ENCODE peak calls at places on chromosome 21, in seven cellular contexts. One of them, this sample, is unnamed.

GRCh38 chr21:41767606-41768370 is 936 bp upstream of the RIPK4 start:
- DNase-seq in GDM1: no peak
- DNase-seq in activated CD4-positive, alpha-beta T cell treated with anti-CD3 and anti-CD28 coated beads, Interleukin-2, amount 50 U/mL, for 1 hour: peak; percentile 14
- DNase-seq in AG09319: no peak
- DNase-seq in Right ventricle myocardium superior: no peak
- DNase-seq in ureter: no peak
- DNase-seq in hepatocyte: peak; percentile 49
- DNase-seq in this sample: peak; percentile 70

GRCh38 chr21:31414601-31415000 is 70.5 kb upstream of the TIAM1 start:
- DNase-seq in GDM1: no peak
- DNase-seq in activated CD4-positive, alpha-beta T cell treated with anti-CD3 and anti-CD28 coated beads, Interleukin-2, amount 50 U/mL, for 1 hour: no peak
- DNase-seq in AG09319: no peak
- DNase-seq in Right ventricle myocardium superior: no peak
- DNase-seq in ureter: no peak
- DNase-seq in hepatocyte: no peak
- DNase-seq in this sample: no peak

GRCh38 chr21:39647476-39647875 is 34.7 kb downstream of the B3GALT5 start:
- DNase-seq in GDM1: no peak
- DNase-seq in activated CD4-positive, alpha-beta T cell treated with anti-CD3 and anti-CD28 coated beads, Interleukin-2, amount 50 U/mL, for 1 hour: no peak
- DNase-seq in AG09319: no peak
- DNase-seq in Right ventricle myocardium superior: no peak
- DNase-seq in ureter: peak; percentile 29
- DNase-seq in hepatocyte: no peak
- DNase-seq in this sample: no peak

GRCh38 chr21:33296156-33296555 is 28.6 kb upstream of the IFNAR1 start:
- DNase-seq in GDM1: no peak
- DNase-seq in activated CD4-positive, alpha-beta T cell treated with anti-CD3 and anti-CD28 coated beads, Interleukin-2, amount 50 U/mL, for 1 hour: no peak
- DNase-seq in AG09319: no peak
- DNase-seq in Right ventricle myocardium superior: no peak
- DNase-seq in ureter: no peak
- DNase-seq in hepatocyte: no peak
- DNase-seq in this sample: no peak

GRCh38 chr21:46551636-46552241 is 53.1 kb downstream of the S100B start:
- DNase-seq in GDM1: no peak
- DNase-seq in activated CD4-positive, alpha-beta T cell treated with anti-CD3 and anti-CD28 coated beads, Interleukin-2, amount 50 U/mL, for 1 hour: peak; percentile 37
- DNase-seq in AG09319: no peak
- DNase-seq in Right ventricle myocardium superior: peak; percentile 59
- DNase-seq in ureter: no peak
- DNase-seq in hepatocyte: no peak
- DNase-seq in this sample: no peak

GRCh38 chr21:26457817-26458216 is 115.3 kb downstream of the CYYR1 start:
- DNase-seq in GDM1: no peak
- DNase-seq in activated CD4-positive, alpha-beta T cell treated with anti-CD3 and anti-CD28 coated beads, Interleukin-2, amount 50 U/mL, for 1 hour: no peak
- DNase-seq in AG09319: no peak
- DNase-seq in Right ventricle myocardium superior: peak; percentile 42
- DNase-seq in ureter: no peak
- DNase-seq in hepatocyte: peak; percentile 20
- DNase-seq in this sample: no peak

GRCh38 chr21:19501115-19501514 is 1097.5 kb upstream of the TMPRSS15 start:
- DNase-seq in GDM1: no peak
- DNase-seq in activated CD4-positive, alpha-beta T cell treated with anti-CD3 and anti-CD28 coated beads, Interleukin-2, amount 50 U/mL, for 1 hour: no peak
- DNase-seq in AG09319: no peak
- DNase-seq in Right ventricle myocardium superior: no peak
- DNase-seq in ureter: no peak
- DNase-seq in hepatocyte: no peak
- DNase-seq in this sample: no peak

GRCh38 chr21:41762236-41762635 is 4.6 kb downstream of the RIPK4 start:
- DNase-seq in GDM1: no peak
- DNase-seq in activated CD4-positive, alpha-beta T cell treated with anti-CD3 and anti-CD28 coated beads, Interleukin-2, amount 50 U/mL, for 1 hour: no peak
- DNase-seq in AG09319: no peak
- DNase-seq in Right ventricle myocardium superior: no peak
- DNase-seq in ureter: no peak
- DNase-seq in hepatocyte: no peak
- DNase-seq in this sample: no peak

GRCh38 chr21:32392299-32392879 is 423 bp downstream of the URB1 start:
- DNase-seq in GDM1: no peak
- DNase-seq in activated CD4-positive, alpha-beta T cell treated with anti-CD3 and anti-CD28 coated beads, Interleukin-2, amount 50 U/mL, for 1 hour: no peak
- DNase-seq in AG09319: no peak
- DNase-seq in Right ventricle myocardium superior: peak; percentile 47
- DNase-seq in ureter: no peak
- DNase-seq in hepatocyte: peak; percentile 19
- DNase-seq in this sample: no peak

GRCh38 chr21:43015906-43016540 is 41.7 kb downstream of the PKNOX1 start:
- DNase-seq in GDM1: no peak
- DNase-seq in activated CD4-positive, alpha-beta T cell treated with anti-CD3 and anti-CD28 coated beads, Interleukin-2, amount 50 U/mL, for 1 hour: no peak
- DNase-seq in AG09319: no peak
- DNase-seq in Right ventricle myocardium superior: no peak
- DNase-seq in ureter: no peak
- DNase-seq in hepatocyte: no peak
- DNase-seq in this sample: no peak

GRCh38 chr21:43767980-43768867 is 7.9 kb downstream of the CSTB start:
- DNase-seq in GDM1: no peak
- DNase-seq in activated CD4-positive, alpha-beta T cell treated with anti-CD3 and anti-CD28 coated beads, Interleukin-2, amount 50 U/mL, for 1 hour: no peak
- DNase-seq in AG09319: no peak
- DNase-seq in Right ventricle myocardium superior: peak; percentile 62
- DNase-seq in ureter: peak; percentile 80
- DNase-seq in hepatocyte: peak; percentile 88
- DNase-seq in this sample: no peak

GRCh38 chr21:28899744-28900143 is 92.9 kb downstream of the LTN1 start:
- DNase-seq in GDM1: no peak
- DNase-seq in activated CD4-positive, alpha-beta T cell treated with anti-CD3 and anti-CD28 coated beads, Interleukin-2, amount 50 U/mL, for 1 hour: no peak
- DNase-seq in AG09319: no peak
- DNase-seq in Right ventricle myocardium superior: no peak
- DNase-seq in ureter: no peak
- DNase-seq in hepatocyte: no peak
- DNase-seq in this sample: no peak

GRCh38 chr21:37041706-37042271 is 31.1 kb downstream of the PIGP start:
- DNase-seq in GDM1: no peak
- DNase-seq in activated CD4-positive, alpha-beta T cell treated with anti-CD3 and anti-CD28 coated beads, Interleukin-2, amount 50 U/mL, for 1 hour: no peak
- DNase-seq in AG09319: no peak
- DNase-seq in Right ventricle myocardium superior: no peak
- DNase-seq in ureter: no peak
- DNase-seq in hepatocyte: no peak
- DNase-seq in this sample: no peak

GRCh38 chr21:32496536-32496935 is 84.0 kb downstream of the EVA1C start:
- DNase-seq in GDM1: no peak
- DNase-seq in activated CD4-positive, alpha-beta T cell treated with anti-CD3 and anti-CD28 coated beads, Interleukin-2, amount 50 U/mL, for 1 hour: no peak
- DNase-seq in AG09319: no peak
- DNase-seq in Right ventricle myocardium superior: no peak
- DNase-seq in ureter: no peak
- DNase-seq in hepatocyte: no peak
- DNase-seq in this sample: peak; percentile 62

GRCh38 chr21:36209626-36210171 is 53.1 kb downstream of the DOP1B start:
- DNase-seq in GDM1: peak; percentile 51
- DNase-seq in activated CD4-positive, alpha-beta T cell treated with anti-CD3 and anti-CD28 coated beads, Interleukin-2, amount 50 U/mL, for 1 hour: peak; percentile 46
- DNase-seq in AG09319: peak; percentile 36
- DNase-seq in Right ventricle myocardium superior: no peak
- DNase-seq in ureter: peak; percentile 55
- DNase-seq in hepatocyte: peak; percentile 72
- DNase-seq in this sample: no peak

GRCh38 chr21:15953551-15954116 is 223.9 kb downstream of the USP25 start:
- DNase-seq in GDM1: no peak
- DNase-seq in activated CD4-positive, alpha-beta T cell treated with anti-CD3 and anti-CD28 coated beads, Interleukin-2, amount 50 U/mL, for 1 hour: no peak
- DNase-seq in AG09319: no peak
- DNase-seq in Right ventricle myocardium superior: no peak
- DNase-seq in ureter: no peak
- DNase-seq in hepatocyte: no peak
- DNase-seq in this sample: no peak

GRCh38 chr21:18498428-18498827 is 94.8 kb upstream of the TMPRSS15 start:
- DNase-seq in GDM1: no peak
- DNase-seq in activated CD4-positive, alpha-beta T cell treated with anti-CD3 and anti-CD28 coated beads, Interleukin-2, amount 50 U/mL, for 1 hour: no peak
- DNase-seq in AG09319: no peak
- DNase-seq in Right ventricle myocardium superior: no peak
- DNase-seq in ureter: no peak
- DNase-seq in hepatocyte: no peak
- DNase-seq in this sample: no peak

GRCh38 chr21:39736716-39737115 is 8.3 kb upstream of the IGSF5 start:
- DNase-seq in GDM1: no peak
- DNase-seq in activated CD4-positive, alpha-beta T cell treated with anti-CD3 and anti-CD28 coated beads, Interleukin-2, amount 50 U/mL, for 1 hour: no peak
- DNase-seq in AG09319: no peak
- DNase-seq in Right ventricle myocardium superior: no peak
- DNase-seq in ureter: no peak
- DNase-seq in hepatocyte: no peak
- DNase-seq in this sample: no peak

GRCh38 chr21:29753216-29753615 is 186.6 kb downstream of the GRIK1 start:
- DNase-seq in GDM1: no peak
- DNase-seq in activated CD4-positive, alpha-beta T cell treated with anti-CD3 and anti-CD28 coated beads, Interleukin-2, amount 50 U/mL, for 1 hour: no peak
- DNase-seq in AG09319: no peak
- DNase-seq in Right ventricle myocardium superior: no peak
- DNase-seq in ureter: no peak
- DNase-seq in hepatocyte: no peak
- DNase-seq in this sample: no peak

GRCh38 chr21:44740721-44741120 is 29.3 kb upstream of the TSPEAR start:
- DNase-seq in GDM1: no peak
- DNase-seq in activated CD4-positive, alpha-beta T cell treated with anti-CD3 and anti-CD28 coated beads, Interleukin-2, amount 50 U/mL, for 1 hour: no peak
- DNase-seq in AG09319: no peak
- DNase-seq in Right ventricle myocardium superior: no peak
- DNase-seq in ureter: no peak
- DNase-seq in hepatocyte: no peak
- DNase-seq in this sample: peak; percentile 18

GRCh38 chr21:41596241-41596925 is 88.4 kb upstream of the TMPRSS2 start:
- DNase-seq in GDM1: no peak
- DNase-seq in activated CD4-positive, alpha-beta T cell treated with anti-CD3 and anti-CD28 coated beads, Interleukin-2, amount 50 U/mL, for 1 hour: no peak
- DNase-seq in AG09319: no peak
- DNase-seq in Right ventricle myocardium superior: no peak
- DNase-seq in ureter: no peak
- DNase-seq in hepatocyte: no peak
- DNase-seq in this sample: peak; percentile 37

GRCh38 chr21:14987370-14988170 is 77.2 kb downstream of the NRIP1 start:
- DNase-seq in GDM1: no peak
- DNase-seq in activated CD4-positive, alpha-beta T cell treated with anti-CD3 and anti-CD28 coated beads, Interleukin-2, amount 50 U/mL, for 1 hour: no peak
- DNase-seq in AG09319: no peak
- DNase-seq in Right ventricle myocardium superior: no peak
- DNase-seq in ureter: no peak
- DNase-seq in hepatocyte: no peak
- DNase-seq in this sample: no peak

GRCh38 chr21:34027727-34028461 is 45.5 kb upstream of the MRPS6 start:
- DNase-seq in GDM1: no peak
- DNase-seq in activated CD4-positive, alpha-beta T cell treated with anti-CD3 and anti-CD28 coated beads, Interleukin-2, amount 50 U/mL, for 1 hour: no peak
- DNase-seq in AG09319: no peak
- DNase-seq in Right ventricle myocardium superior: no peak
- DNase-seq in ureter: no peak
- DNase-seq in hepatocyte: peak; percentile 55
- DNase-seq in this sample: no peak

GRCh38 chr21:37971390-37971789 is 55.1 kb upstream of the KCNJ6 start:
- DNase-seq in GDM1: no peak
- DNase-seq in activated CD4-positive, alpha-beta T cell treated with anti-CD3 and anti-CD28 coated beads, Interleukin-2, amount 50 U/mL, for 1 hour: no peak
- DNase-seq in AG09319: no peak
- DNase-seq in Right ventricle myocardium superior: no peak
- DNase-seq in ureter: no peak
- DNase-seq in hepatocyte: peak; percentile 11
- DNase-seq in this sample: no peak

GRCh38 chr21:42745511-42746239 is 92.3 kb downstream of the PDE9A start:
- DNase-seq in GDM1: peak; percentile 32
- DNase-seq in activated CD4-positive, alpha-beta T cell treated with anti-CD3 and anti-CD28 coated beads, Interleukin-2, amount 50 U/mL, for 1 hour: no peak
- DNase-seq in AG09319: no peak
- DNase-seq in Right ventricle myocardium superior: no peak
- DNase-seq in ureter: no peak
- DNase-seq in hepatocyte: no peak
- DNase-seq in this sample: no peak

GRCh38 chr21:26140185-26140584 is 30.4 kb downstream of the APP start:
- DNase-seq in GDM1: no peak
- DNase-seq in activated CD4-positive, alpha-beta T cell treated with anti-CD3 and anti-CD28 coated beads, Interleukin-2, amount 50 U/mL, for 1 hour: no peak
- DNase-seq in AG09319: peak; percentile 86
- DNase-seq in Right ventricle myocardium superior: peak; percentile 59
- DNase-seq in ureter: no peak
- DNase-seq in hepatocyte: peak; percentile 24
- DNase-seq in this sample: no peak

GRCh38 chr21:45615145-45615711 is 28.3 kb upstream of the PCBP3 start:
- DNase-seq in GDM1: no peak
- DNase-seq in activated CD4-positive, alpha-beta T cell treated with anti-CD3 and anti-CD28 coated beads, Interleukin-2, amount 50 U/mL, for 1 hour: peak; percentile 94
- DNase-seq in AG09319: no peak
- DNase-seq in Right ventricle myocardium superior: no peak
- DNase-seq in ureter: no peak
- DNase-seq in hepatocyte: no peak
- DNase-seq in this sample: no peak

GRCh38 chr21:26624983-26625519 is 52.0 kb upstream of the CYYR1 start:
- DNase-seq in GDM1: no peak
- DNase-seq in activated CD4-positive, alpha-beta T cell treated with anti-CD3 and anti-CD28 coated beads, Interleukin-2, amount 50 U/mL, for 1 hour: no peak
- DNase-seq in AG09319: no peak
- DNase-seq in Right ventricle myocardium superior: no peak
- DNase-seq in ureter: no peak
- DNase-seq in hepatocyte: no peak
- DNase-seq in this sample: no peak

GRCh38 chr21:41506526-41507520 is 1.1 kb downstream of the TMPRSS2 start:
- DNase-seq in GDM1: no peak
- DNase-seq in activated CD4-positive, alpha-beta T cell treated with anti-CD3 and anti-CD28 coated beads, Interleukin-2, amount 50 U/mL, for 1 hour: no peak
- DNase-seq in AG09319: no peak
- DNase-seq in Right ventricle myocardium superior: no peak
- DNase-seq in ureter: no peak
- DNase-seq in hepatocyte: no peak
- DNase-seq in this sample: no peak